ENCODE peak calls at places on chromosomes 11 and 22, in ten cellular contexts. G is tibial nerve; K is activated gamma-delta T cell treated with anti-CD3 and anti-CD28 coated beads, Interleukin-2, amount 50 U/mL, for 16 hours; F is HTR-8/SVneo; Q is neural crest cell; S is mesothelial cell of epicardium; N is germinal center; W is GM23248; L is neural progenitor cell; U is A549. I is an unnamed sample.

GRCh38 chr11:12897390-12897789 is 111.7 kb upstream of the RASSF10 start:
- DNase-seq in N (no peak), S (no peak), G (no peak), K (no peak), Q (no peak), W (no peak), L (no peak), U (no peak), F (no peak), I (no peak)

GRCh38 chr11:34495724-34496377 is 17.7 kb downstream of the ELF5 start:
- DNase-seq in F (no peak), Q (no peak), W (peak; percentile 22), S (no peak), K (no peak), U (no peak), L (no peak), G (no peak), N (no peak), I (no peak)

GRCh38 chr11:69700278-69701140 is 3.3 kb downstream of the FGF19 start:
- DNase-seq in W (peak; percentile 19), U (peak; percentile 38), G (no peak), N (no peak), S (peak; percentile 70), L (peak; percentile 81), Q (no peak), K (no peak), F (peak; percentile 57), I (peak; percentile 43)

GRCh38 chr11:112728716-112729115 is 232.5 kb upstream of the NCAM1 start:
- DNase-seq in L (no peak), G (no peak), S (no peak), K (no peak), Q (no peak), U (no peak), F (no peak), N (no peak), W (no peak), I (no peak)

GRCh38 chr22:43923191-43923590 is 414 bp upstream of the PNPLA3 start:
- DNase-seq in S (no peak), F (no peak), Q (no peak), L (no peak), W (peak; percentile 47), U (no peak), K (no peak), G (no peak), N (peak; percentile 24), I (peak; percentile 22)

GRCh38 chr11:42958635-42959034 is 353.2 kb upstream of the API5 start:
- DNase-seq in F (no peak), N (no peak), L (no peak), K (no peak), S (no peak), G (no peak), W (no peak), Q (no peak), U (no peak), I (no peak)

GRCh38 chr11:61056981-61057380 is 45.3 kb upstream of the CD5 start:
- DNase-seq in N (no peak), L (no peak), U (no peak), F (no peak), Q (no peak), W (no peak), S (no peak), K (no peak), G (no peak), I (no peak)

GRCh38 chr11:119262668-119263351 is 54.1 kb downstream of the MCAM start:
- DNase-seq in L (no peak), F (peak; percentile 31), G (no peak), W (peak; percentile 75), U (no peak), K (no peak), N (no peak), S (no peak), Q (no peak), I (peak; percentile 41)

I was measured in fibroblast of the aortic adventitia.